ENCODE peak calls at places on chromosomes 13 and 19, in six cellular contexts. One of them, this sample, is unnamed.

GRCh38 chr19:15911599-15912237 is 13.8 kb upstream of the CYP4F2 start:
- DNase-seq in left ventricle myocardium inferior: no peak
- DNase-seq in stromal cell of bone marrow: no peak
- DNase-seq in NCI-H1092: no peak
- DNase-seq in activated CD4-positive, alpha-beta T cell treated with anti-CD3 and anti-CD28 coated beads, Interleukin-2, amount 10 ng/mL, durations not matched to agents 7 days and 5 days: no peak
- DNase-seq in A549: no peak
- DNase-seq in this sample: no peak

GRCh38 chr13:108950333-108951010 is 321.1 kb downstream of the MYO16 start:
- DNase-seq in NCI-H1092: no peak
- DNase-seq in stromal cell of bone marrow: no peak
- DNase-seq in activated CD4-positive, alpha-beta T cell treated with anti-CD3 and anti-CD28 coated beads, Interleukin-2, amount 10 ng/mL, durations not matched to agents 7 days and 5 days: no peak
- DNase-seq in left ventricle myocardium inferior: no peak
- DNase-seq in A549: no peak
- DNase-seq in this sample: no peak

GRCh38 chr19:54806516-54806838 is 3.1 kb downstream of the KIR2DL4 start:
- DNase-seq in A549: no peak
- DNase-seq in stromal cell of bone marrow: no peak
- DNase-seq in left ventricle myocardium inferior: no peak
- DNase-seq in NCI-H1092: no peak
- DNase-seq in activated CD4-positive, alpha-beta T cell treated with anti-CD3 and anti-CD28 coated beads, Interleukin-2, amount 10 ng/mL, durations not matched to agents 7 days and 5 days: no peak
- DNase-seq in this sample: no peak

GRCh38 chr13:22114630-22115311 is 443.9 kb downstream of the FGF9 start:
- DNase-seq in NCI-H1092: no peak
- DNase-seq in left ventricle myocardium inferior: no peak
- DNase-seq in A549: no peak
- DNase-seq in stromal cell of bone marrow: no peak
- DNase-seq in activated CD4-positive, alpha-beta T cell treated with anti-CD3 and anti-CD28 coated beads, Interleukin-2, amount 10 ng/mL, durations not matched to agents 7 days and 5 days: peak; percentile 52
- DNase-seq in this sample: no peak

GRCh38 chr13:52955505-52955904 is 73.1 kb upstream of the OLFM4 start:
- DNase-seq in A549: no peak
- DNase-seq in left ventricle myocardium inferior: no peak
- DNase-seq in NCI-H1092: no peak
- DNase-seq in activated CD4-positive, alpha-beta T cell treated with anti-CD3 and anti-CD28 coated beads, Interleukin-2, amount 10 ng/mL, durations not matched to agents 7 days and 5 days: no peak
- DNase-seq in stromal cell of bone marrow: no peak
- DNase-seq in this sample: no peak

GRCh38 chr13:99870541-99870940 is 101.0 kb downstream of the ZIC5 start:
- DNase-seq in NCI-H1092: peak; percentile 47
- DNase-seq in stromal cell of bone marrow: no peak
- DNase-seq in activated CD4-positive, alpha-beta T cell treated with anti-CD3 and anti-CD28 coated beads, Interleukin-2, amount 10 ng/mL, durations not matched to agents 7 days and 5 days: no peak
- DNase-seq in A549: no peak
- DNase-seq in left ventricle myocardium inferior: no peak
- DNase-seq in this sample: no peak

GRCh38 chr19:16561382-16561781 is 10.8 kb downstream of the SLC35E1 start:
- DNase-seq in stromal cell of bone marrow: no peak
- DNase-seq in activated CD4-positive, alpha-beta T cell treated with anti-CD3 and anti-CD28 coated beads, Interleukin-2, amount 10 ng/mL, durations not matched to agents 7 days and 5 days: no peak
- DNase-seq in left ventricle myocardium inferior: no peak
- DNase-seq in NCI-H1092: no peak
- DNase-seq in A549: no peak
- DNase-seq in this sample: no peak

GRCh38 chr19:46990998-46991676 is 28.5 kb upstream of the NPAS1 start:
- DNase-seq in left ventricle myocardium inferior: peak; percentile 83
- DNase-seq in A549: peak; percentile 77
- DNase-seq in NCI-H1092: peak; percentile 28
- DNase-seq in stromal cell of bone marrow: peak; percentile 76
- DNase-seq in activated CD4-positive, alpha-beta T cell treated with anti-CD3 and anti-CD28 coated beads, Interleukin-2, amount 10 ng/mL, durations not matched to agents 7 days and 5 days: peak; percentile 64
- DNase-seq in this sample: peak; percentile 58